ENCODE peak calls at places on chromosomes 6 and 20, in four cellular contexts. Z, O, V and H are unnamed samples.

GRCh38 chr6:143682805-143683204 is 5.0 kb downstream of the PHACTR2 start:
- DNase-seq in Z (no peak), O (no peak), V (no peak), H (no peak)

GRCh38 chr20:11108102-11108842 is 434.5 kb upstream of the JAG1 start:
- DNase-seq in Z (no peak), O (no peak), V (no peak), H (no peak)

GRCh38 chr6:150272264-150272975 is 96.4 kb upstream of the IYD start:
- DNase-seq in Z (no peak), O (no peak), V (peak; percentile 45), H (no peak)

GRCh38 chr6:137093183-137094069 is 48.7 kb upstream of the IL20RA start:
- DNase-seq in Z (no peak), O (no peak), V (no peak), H (no peak)

GRCh38 chr6:107801195-107801594 is 22.9 kb downstream of the SCML4 start:
- DNase-seq in Z (no peak), O (no peak), V (no peak), H (no peak)

GRCh38 chr6:25312034-25312620 is 33.0 kb downstream of the CARMIL1 start:
- DNase-seq in Z (no peak), O (no peak), V (no peak), H (no peak)

GRCh38 chr20:3646067-3646440 is 17.1 kb downstream of the GFRA4 start:
- DNase-seq in Z (no peak), O (no peak), V (no peak), H (no peak)

GRCh38 chr6:32192608-32193039 is at the start of gene GPSM3:
- DNase-seq in Z (peak; percentile 46), O (no peak), V (peak; percentile 85), H (no peak)

GRCh38 chr6:152472325-152472724 is 164.8 kb downstream of the SYNE1 start:
- DNase-seq in Z (no peak), O (no peak), V (no peak), H (no peak)

GRCh38 chr6:141682391-141682790 is 450.3 kb upstream of the GJE1 start:
- DNase-seq in Z (no peak), O (no peak), V (no peak), H (no peak)

GRCh38 chr20:48285656-48286055 is 500.4 kb upstream of the SULF2 start:
- DNase-seq in Z (no peak), O (peak; percentile 62), V (no peak), H (no peak)

GRCh38 chr6:143505537-143505936 is 6.0 kb downstream of the FUCA2 start:
- DNase-seq in Z (no peak), O (no peak), V (no peak), H (no peak)

GRCh38 chr6:95185874-95186273 is 391.5 kb upstream of the MANEA start:
- DNase-seq in Z (no peak), O (no peak), V (no peak), H (no peak)

GRCh38 chr6:23659125-23659524 is 466.9 kb upstream of the NRSN1 start:
- DNase-seq in Z (peak; percentile 48), O (peak; percentile 16), V (no peak), H (peak; percentile 18)

GRCh38 chr6:84731901-84732300 is 32.5 kb downstream of the TBX18 start:
- DNase-seq in Z (no peak), O (no peak), V (no peak), H (no peak)

GRCh38 chr6:155077331-155077730 is 82.2 kb downstream of the TIAM2 start:
- DNase-seq in Z (no peak), O (no peak), V (no peak), H (no peak)

GRCh38 chr6:34928695-34929094 is 39.6 kb downstream of the ANKS1A start:
- DNase-seq in Z (no peak), O (no peak), V (no peak), H (no peak)

GRCh38 chr6:152053332-152053731 is 245.8 kb downstream of the ESR1 start:
- DNase-seq in Z (no peak), O (no peak), V (no peak), H (no peak)

GRCh38 chr6:26571592-26572296 is 25.0 kb upstream of the ABT1 start:
- DNase-seq in Z (peak; percentile 70), O (peak; percentile 95), V (peak; percentile 97), H (no peak)

GRCh38 chr20:63740501-63741353 is 1.2 kb downstream of the SLC2A4RG start:
- DNase-seq in Z (peak; percentile 75), O (peak; percentile 95), V (peak; percentile 86), H (peak; percentile 70)

GRCh38 chr20:50296450-50297375 is 106.1 kb downstream of the CEBPB start:
- DNase-seq in Z (no peak), O (peak; percentile 59), V (no peak), H (no peak)
- TF ChIP-seq ELF4 in Z (no peak), O (no peak), V (no peak), H (no peak)

GRCh38 chr6:13407709-13408695 is 79.4 kb downstream of the GFOD1 start:
- DNase-seq in Z (no peak), O (peak; percentile 100), V (peak; percentile 82), H (no peak)
- TF ChIP-seq ELF4 in Z (no peak), O (no peak), V (peak; percentile 53), H (no peak)

GRCh38 chr20:771741-772464 is 3.6 kb upstream of the SLC52A3 start:
- DNase-seq in Z (no peak), O (no peak), V (no peak), H (no peak)
- TF ChIP-seq ELF4 in Z (no peak), O (no peak), V (no peak), H (no peak)

GRCh38 chr6:129029778-129030177 is 146.8 kb downstream of the LAMA2 start:
- DNase-seq in Z (no peak), O (no peak), V (no peak), H (no peak)
- TF ChIP-seq ELF4 in Z (no peak), O (no peak), V (no peak), H (no peak)

GRCh38 chr6:37456816-37457560 is 24.0 kb downstream of the CMTR1 start:
- DNase-seq in Z (no peak), O (no peak), V (no peak), H (no peak)
- TF ChIP-seq ELF4 in Z (no peak), O (no peak), V (no peak), H (no peak)

GRCh38 chr6:121522265-121522664 is 86.8 kb downstream of the GJA1 start:
- DNase-seq in Z (no peak), O (no peak), V (no peak), H (no peak)
- TF ChIP-seq ELF4 in Z (no peak), O (no peak), V (no peak), H (no peak)

GRCh38 chr6:156857573-156857972 is 80.4 kb downstream of the ARID1B start:
- DNase-seq in Z (no peak), O (no peak), V (no peak), H (no peak)
- TF ChIP-seq ELF4 in Z (no peak), O (no peak), V (no peak), H (no peak)

DNA sequence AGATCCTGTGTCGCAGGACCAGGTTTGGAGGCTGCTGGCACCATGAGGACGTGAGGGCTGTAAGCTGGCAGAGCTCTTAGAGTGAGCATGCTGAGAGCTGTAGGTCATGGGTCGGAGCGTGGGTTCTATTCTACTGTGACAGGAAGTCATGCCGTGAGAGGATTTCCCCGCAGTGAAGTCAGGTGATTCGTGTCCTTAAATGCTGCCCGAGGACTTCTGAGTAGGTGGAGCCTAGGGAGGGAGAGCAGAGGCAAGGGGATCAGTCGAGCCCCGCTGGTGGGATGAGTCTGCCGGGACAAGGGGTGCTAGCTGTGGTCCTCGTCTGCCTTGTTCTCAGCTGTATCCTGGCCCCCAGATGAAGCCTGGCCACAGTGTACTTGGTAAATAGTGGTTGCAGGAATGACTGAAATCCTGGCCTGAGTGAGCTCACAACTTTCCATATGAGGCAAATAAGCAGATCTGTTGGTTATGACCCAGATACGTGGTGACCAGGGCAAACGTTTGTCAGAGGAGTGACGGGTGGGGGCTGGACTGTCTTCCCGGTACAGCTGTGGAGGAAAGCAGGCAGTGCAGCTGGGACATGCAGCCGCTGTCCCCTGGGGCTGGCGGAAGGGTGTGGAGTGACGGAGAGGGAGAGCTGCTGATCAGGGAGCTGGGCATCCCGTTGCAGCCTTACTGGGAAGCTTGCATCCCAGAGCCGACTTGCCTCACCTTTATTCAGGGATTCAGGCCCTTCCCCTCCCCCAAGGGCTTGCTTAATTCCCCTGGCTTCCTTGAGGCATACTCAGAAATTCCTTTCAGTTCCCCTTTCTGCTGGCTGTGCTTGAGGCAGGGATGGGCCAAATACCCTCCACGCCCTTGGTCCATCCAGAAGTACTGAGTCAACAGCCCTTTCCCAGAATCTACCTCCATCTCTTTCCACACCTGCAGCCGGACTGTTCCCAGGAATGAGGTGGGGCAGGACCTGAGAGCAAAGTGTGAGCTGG is 250.9 kb upstream of the RREB1 start:
- DNase-seq in Z (peak; percentile 38), O (no peak), V (no peak), H (no peak)
- TF ChIP-seq ELF4 in Z (no peak), O (no peak), V (no peak), H (no peak)

DNA sequence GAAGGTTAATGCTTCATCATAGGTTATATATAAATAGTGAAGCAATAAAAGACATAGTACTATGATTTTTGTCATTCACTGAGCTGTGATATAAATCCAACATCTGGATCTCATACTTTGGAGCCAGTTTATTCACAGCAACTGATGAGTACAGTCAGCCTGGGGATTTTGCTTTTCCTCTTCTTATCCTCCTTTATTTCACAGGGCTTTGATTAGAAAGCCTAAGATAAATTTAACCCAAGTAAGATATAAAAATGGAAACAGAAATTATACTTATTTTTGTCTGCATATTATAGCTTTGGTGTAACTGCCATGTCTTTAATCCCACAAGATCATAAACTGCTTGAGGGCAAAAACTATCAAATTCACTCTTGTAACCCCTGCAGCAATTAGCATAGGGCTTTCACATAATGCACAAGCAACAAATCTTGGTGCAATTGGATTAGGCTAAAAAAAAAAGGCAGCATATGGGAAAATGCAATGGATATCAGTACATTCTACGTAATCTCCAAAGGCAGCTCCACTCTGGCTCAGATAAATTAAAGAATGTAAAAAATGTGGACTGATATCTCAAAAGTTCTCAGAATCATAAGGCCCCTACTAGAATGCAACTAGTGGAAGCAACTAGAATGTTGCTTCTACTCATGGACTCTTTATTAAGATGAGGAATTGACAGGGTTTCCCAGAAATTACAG is 55.3 kb downstream of the FILIP1 start:
- DNase-seq in Z (no peak), O (no peak), V (no peak), H (no peak)
- TF ChIP-seq ELF4 in Z (no peak), O (no peak), V (no peak), H (no peak)

GRCh38 chr6:30894935-30895334 is 10.6 kb downstream of the DDR1 start:
- DNase-seq in Z (no peak), O (no peak), V (no peak), H (no peak)

GRCh38 chr6:30897882-30898281 is 10.1 kb upstream of the GTF2H4 start:
- DNase-seq in Z (no peak), O (no peak), V (no peak), H (no peak)

GRCh38 chr6:30894381-30894780 is 10.1 kb downstream of the DDR1 start:
- DNase-seq in Z (no peak), O (no peak), V (no peak), H (no peak)

GRCh38 chr6:30895343-30895742 is 11.0 kb downstream of the DDR1 start:
- DNase-seq in Z (no peak), O (no peak), V (no peak), H (no peak)

GRCh38 chr6:30896541-30896940 is 11.5 kb upstream of the GTF2H4 start:
- DNase-seq in Z (no peak), O (no peak), V (no peak), H (no peak)
- TF ChIP-seq ELF4 in Z (no peak), O (no peak), V (no peak), H (no peak)